ENCODE peak calls at places on chromosomes 5 and 9, in nine cellular contexts. O, B, C, E, U, R, Z, J and P are unnamed samples.
A peak's percentile ranks its signal among the peaks of the same experiment; 100 is the strongest.

GRCh38 chr9:93859431-93860215 is 95.5 kb downstream of the BARX1 start:
- DNase-seq in R (no peak), B (no peak), Z (no peak), O (no peak), J (no peak), U (peak; percentile 26), C (no peak), E (no peak), P (no peak)

GRCh38 chr5:166845044-166845443 is 1446.4 kb upstream of the WWC1 start:
- DNase-seq in J (no peak), B (no peak), O (no peak), C (no peak), U (no peak), Z (peak; percentile 19), E (peak; percentile 24), R (no peak), P (no peak)

GRCh38 chr9:94804316-94804715 is 77.8 kb downstream of the AOPEP start:
- DNase-seq in R (no peak), B (no peak), Z (no peak), C (no peak), J (no peak), E (no peak), O (no peak), U (no peak), P (no peak)

GRCh38 chr9:126856326-126856877 is 4.0 kb upstream of the ZBTB34 start:
- DNase-seq in R (no peak), B (no peak), O (no peak), E (no peak), C (no peak), Z (no peak), J (no peak), U (no peak), P (no peak)

GRCh38 chr9:99824378-99825157 is 2.9 kb downstream of the NR4A3 start:
- DNase-seq in U (peak; percentile 66), R (peak; percentile 58), Z (peak; percentile 81), B (peak; percentile 35), C (peak; percentile 82), O (peak; percentile 36), J (no peak), E (peak; percentile 49), P (no peak)

GRCh38 chr9:123642291-123643278 is 286.6 kb downstream of the CRB2 start:
- DNase-seq in C (no peak), Z (peak; percentile 63), O (peak; percentile 76), J (no peak), U (peak; percentile 59), R (peak; percentile 73), E (peak; percentile 67), B (peak; percentile 31), P (peak; percentile 12)

GRCh38 chr9:127539982-127540663 is 72.0 kb upstream of the STXBP1 start:
- DNase-seq in U (no peak), B (no peak), C (peak; percentile 9), J (no peak), Z (no peak), O (no peak), E (no peak), R (no peak), P (no peak)

GRCh38 chr5:132369471-132370240 is at the start of gene SLC22A5:
- DNase-seq in B (peak; percentile 63), R (peak; percentile 88), U (peak; percentile 95), J (peak; percentile 42), C (peak; percentile 67), Z (peak; percentile 50), O (peak; percentile 84), E (peak; percentile 41), P (peak; percentile 47)

DNA sequence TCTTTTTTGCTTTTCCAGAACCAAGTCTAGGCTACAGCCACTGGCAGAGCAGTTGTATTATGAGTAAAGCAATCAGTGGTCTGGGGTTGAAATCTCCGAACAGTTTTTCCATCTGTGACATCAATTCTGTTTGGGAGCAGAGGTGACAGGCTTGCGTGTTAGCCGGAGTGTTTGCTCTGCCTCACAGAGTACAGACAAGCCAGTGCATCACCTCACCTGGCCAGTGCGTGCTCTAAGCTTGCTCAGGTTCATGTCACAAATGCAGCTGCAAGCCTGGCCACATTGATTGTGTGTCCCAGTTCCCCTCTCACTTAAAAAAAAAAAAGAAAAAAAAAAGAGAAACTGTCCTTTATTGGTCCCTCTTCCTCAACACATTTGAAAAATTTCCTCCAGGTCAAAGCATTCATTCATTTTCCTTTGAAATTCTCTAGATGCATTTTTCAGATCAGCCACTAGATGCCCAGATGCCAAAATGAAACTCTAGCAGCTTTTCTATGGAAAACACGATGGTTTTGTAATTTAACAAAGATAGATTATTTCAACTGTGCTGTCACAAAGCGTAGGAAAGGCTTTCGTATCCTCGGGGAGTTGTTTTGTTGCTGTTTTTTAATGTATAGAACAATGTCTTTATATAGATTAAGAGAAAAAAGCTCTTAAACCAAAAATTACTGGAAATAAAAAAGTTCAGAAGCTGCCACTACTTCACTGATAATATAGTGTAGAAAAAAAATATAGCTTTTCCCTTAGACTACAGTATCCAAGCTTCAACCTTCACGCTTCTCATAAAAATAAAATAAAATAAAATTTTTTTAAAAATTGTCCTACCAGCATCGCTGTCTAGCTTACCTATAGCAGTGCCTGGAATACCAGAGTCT is 585.5 kb downstream of the TLE1 start:
- DNase-seq in O (no peak), E (peak; percentile 28), R (no peak), Z (no peak), J (no peak), B (no peak), U (peak; percentile 10), C (no peak), P (no peak)
- TF ChIP-seq CTCF in O (no peak), E (peak; percentile 58), R (no peak), Z (no peak), J (peak; percentile 25), B (no peak), U (peak; percentile 48), C (no peak), P (peak; percentile 24)

GRCh38 chr9:132577119-132577518 is 5.3 kb upstream of the BARHL1 start:
- DNase-seq in E (no peak), O (no peak), Z (no peak), C (no peak), R (no peak), J (no peak), U (no peak), B (no peak), P (no peak)
- H3K27me3 ChIP-seq in E (peaks cover 42% of the 10 kb centered on the region), O (peaks cover 59% of the 10 kb centered on the region), Z (peaks cover 91% of the 10 kb centered on the region), C (peaks cover 38% of the 10 kb centered on the region), R (peaks cover 98% of the 10 kb centered on the region), J (peaks cover 20% of the 10 kb centered on the region), U (peaks cover 51% of the 10 kb centered on the region), B (peaks cover 21% of the 10 kb centered on the region), P (peaks cover 42% of the 10 kb centered on the region)

DNA sequence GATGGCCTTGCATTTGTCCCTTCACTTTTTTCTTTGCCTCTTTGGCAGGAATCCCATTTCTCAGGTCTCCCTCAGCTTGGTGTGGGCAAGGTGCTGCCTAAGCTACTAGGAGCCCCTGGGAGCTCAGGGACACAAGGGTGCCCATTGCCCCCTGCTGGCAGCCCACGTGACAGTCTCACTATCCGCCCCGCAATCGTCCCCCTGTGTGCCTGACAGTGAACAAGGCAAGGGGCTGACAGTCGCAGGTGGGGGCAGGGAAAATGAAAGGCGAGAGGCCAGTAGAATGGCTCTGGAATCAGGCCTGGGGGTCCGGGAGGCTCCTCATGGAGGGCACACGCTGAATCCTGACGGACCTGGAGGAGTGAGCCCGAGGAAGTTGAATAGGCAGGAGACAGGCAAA is 2.0 kb upstream of the PCDH12 start:
- DNase-seq in O (no peak), B (no peak), E (no peak), Z (no peak), C (peak; percentile 32), U (peak; percentile 62), R (no peak), J (no peak), P (no peak)
- TF ChIP-seq CTCF in O (no peak), B (no peak), E (peak; percentile 31), Z (peak; percentile 23), C (no peak), U (peak; percentile 56), R (no peak), J (peak; percentile 58), P (peak; percentile 36)

GRCh38 chr9:133276001-133276884 is 1.2 kb upstream of the ABO start:
- DNase-seq in E (no peak), O (no peak), U (no peak), R (peak; percentile 8), Z (no peak), C (no peak), J (no peak), B (no peak), P (no peak)

GRCh38 chr9:133273819-133274218 is 1.2 kb downstream of the ABO start:
- DNase-seq in O (peak; percentile 63), U (no peak), J (no peak), E (no peak), R (peak; percentile 55), C (no peak), B (no peak), Z (no peak), P (no peak)

GRCh38 chr9:133275105-133276000 is at the start of gene ABO:
- DNase-seq in C (no peak), Z (no peak), U (peak; percentile 58), O (peak; percentile 61), R (peak; percentile 58), B (no peak), J (no peak), E (no peak), P (no peak)

GRCh38 chr9:133274236-133275104 is 531 bp downstream of the ABO start:
- DNase-seq in R (no peak), C (no peak), O (no peak), U (no peak), E (no peak), B (no peak), Z (no peak), J (no peak), P (no peak)

DNA sequence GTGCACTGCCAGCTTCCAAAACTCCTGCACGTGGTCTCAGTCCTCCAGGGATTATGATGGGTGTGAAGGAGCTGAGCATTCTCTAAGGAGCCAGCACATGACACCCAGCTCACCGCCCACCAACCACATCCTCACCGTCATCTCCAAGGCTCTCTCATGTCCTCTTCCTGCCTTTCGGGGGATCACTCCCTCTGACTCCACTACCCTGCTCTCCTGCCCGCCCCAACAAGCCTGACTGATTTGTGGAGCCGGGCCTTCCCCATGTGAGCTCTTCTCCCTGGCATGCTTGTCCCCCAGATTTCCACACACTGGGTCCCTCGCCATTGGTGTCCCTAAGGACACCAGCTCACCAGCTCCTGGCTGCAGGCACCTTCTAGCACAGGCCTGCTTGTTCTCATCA is 1.9 kb downstream of the ABO start:
- DNase-seq in C (no peak), U (no peak), J (no peak), R (no peak), E (no peak), Z (no peak), B (no peak), O (no peak), P (no peak)
- H3K27me3 ChIP-seq in C (no peaks in the 10 kb centered on the region), U (peaks cover 77% of the 10 kb centered on the region), J (no peaks in the 10 kb centered on the region), R (peaks cover 18% of the 10 kb centered on the region), E (peaks cover 18% of the 10 kb centered on the region), Z (peaks cover 84% of the 10 kb centered on the region), B (no peaks in the 10 kb centered on the region), O (no peaks in the 10 kb centered on the region), P (peaks cover 5% of the 10 kb centered on the region)

GRCh38 chr5:149363936-149364335 is 6.1 kb downstream of the PCYOX1L start:
- DNase-seq in E (no peak), B (no peak), Z (no peak), U (no peak), J (no peak), O (no peak), R (no peak), C (no peak), P (no peak)
- TF ChIP-seq CTCF in E (no peak), B (no peak), Z (no peak), U (no peak), J (no peak), O (no peak), R (no peak), C (no peak), P (no peak)